ENCODE peak calls at places on chromosome 14, in seven cellular contexts. G is anterior cingulate cortex, B is astrocyte of the cerebellum, W is EL, E is ACHN, Y is HT1080, P is HFF-Myc. A is an unnamed sample.

GRCh38 chr14:100620437-100621100 is 33.4 kb upstream of the BEGAIN start:
- DNase-seq in G (no peak), B (no peak), W (no peak), E (no peak), Y (no peak), P (no peak), A (no peak)

GRCh38 chr14:75650253-75651058 is 10.2 kb downstream of the ERG28 start:
- DNase-seq in G (no peak), B (no peak), W (no peak), E (no peak), Y (no peak), P (no peak), A (no peak)

GRCh38 chr14:76962303-76962660 is 66.2 kb downstream of the IRF2BPL start:
- DNase-seq in G (no peak), B (no peak), W (no peak), E (no peak), Y (no peak), P (no peak), A (no peak)

GRCh38 chr14:88831285-88831684 is 6.8 kb downstream of the TTC8 start:
- DNase-seq in G (no peak), B (peak; percentile 60), W (peak; percentile 77), E (peak; percentile 54), Y (peak; percentile 80), P (no peak), A (peak; percentile 58)

GRCh38 chr14:88297306-88297705 is 25.8 kb downstream of the KCNK10 start:
- DNase-seq in G (no peak), B (no peak), W (no peak), E (no peak), Y (no peak), P (no peak), A (no peak)

GRCh38 chr14:76917759-76918175 is 91.6 kb downstream of the LRRC74A start:
- DNase-seq in G (no peak), B (no peak), W (no peak), E (no peak), Y (no peak), P (no peak), A (no peak)

GRCh38 chr14:51869426-51870113 is 9.2 kb downstream of the GNG2 start:
- DNase-seq in G (no peak), B (no peak), W (no peak), E (no peak), Y (no peak), P (no peak), A (no peak)

GRCh38 chr14:52735921-52736489 is 6.0 kb downstream of the STYX start:
- DNase-seq in G (no peak), B (no peak), W (no peak), E (no peak), Y (no peak), P (no peak), A (no peak)

GRCh38 chr14:64200170-64200569 is 94.0 kb downstream of the ESR2 start:
- DNase-seq in G (no peak), B (no peak), W (no peak), E (no peak), Y (no peak), P (no peak), A (no peak)

GRCh38 chr14:55142466-55142865 is 13.4 kb downstream of the LGALS3 start:
- DNase-seq in G (no peak), B (no peak), W (no peak), E (no peak), Y (no peak), P (no peak), A (no peak)

GRCh38 chr14:61585598-61586538 is 109.4 kb upstream of the HIF1A start:
- DNase-seq in G (peak; percentile 13), B (no peak), W (peak; percentile 72), E (no peak), Y (peak; percentile 74), P (no peak), A (no peak)

GRCh38 chr14:89736866-89737265 is 217.7 kb downstream of the EFCAB11 start:
- DNase-seq in G (no peak), B (no peak), W (no peak), E (no peak), Y (no peak), P (no peak), A (no peak)

GRCh38 chr14:61280526-61281185 is 482 bp downstream of the TMEM30B start:
- DNase-seq in G (peak; percentile 12), B (no peak), W (peak; percentile 50), E (peak; percentile 68), Y (no peak), P (no peak), A (no peak)

GRCh38 chr14:66281036-66281776 is 205.0 kb upstream of the CCDC196 start:
- DNase-seq in G (no peak), B (no peak), W (no peak), E (no peak), Y (no peak), P (no peak), A (no peak)

GRCh38 chr14:56173360-56173922 is 55.2 kb downstream of the PELI2 start:
- DNase-seq in G (no peak), B (no peak), W (no peak), E (no peak), Y (no peak), P (no peak), A (no peak)

GRCh38 chr14:59422069-59422881 is 42.9 kb downstream of the GPR135 start:
- DNase-seq in G (no peak), B (no peak), W (no peak), E (no peak), Y (peak; percentile 24), P (no peak), A (no peak)

GRCh38 chr14:75379246-75379929 is 48.4 kb upstream of the JDP2 start:
- DNase-seq in G (no peak), B (no peak), W (no peak), E (no peak), Y (no peak), P (no peak), A (no peak)

GRCh38 chr14:81323621-81324400 is 76.3 kb downstream of the STON2 start:
- DNase-seq in G (no peak), B (no peak), W (no peak), E (peak; percentile 77), Y (peak; percentile 89), P (no peak), A (peak; percentile 42)

GRCh38 chr14:75751291-75751690 is 90.2 kb downstream of the TTLL5 start:
- DNase-seq in G (no peak), B (no peak), W (peak; percentile 63), E (no peak), Y (no peak), P (no peak), A (no peak)

GRCh38 chr14:101243587-101244338 is 317.5 kb upstream of the DIO3 start:
- DNase-seq in G (no peak), B (no peak), W (no peak), E (no peak), Y (no peak), P (no peak), A (no peak)

GRCh38 chr14:103113303-103113702 is 10.0 kb upstream of the TNFAIP2 start:
- DNase-seq in G (no peak), B (no peak), W (no peak), E (no peak), Y (no peak), P (no peak), A (no peak)

GRCh38 chr14:105375635-105376057 is 22.7 kb upstream of the TEX22 start:
- DNase-seq in G (no peak), B (no peak), W (no peak), E (no peak), Y (peak; percentile 43), P (no peak), A (no peak)

GRCh38 chr14:75794615-75795038 is 133.6 kb downstream of the TTLL5 start:
- DNase-seq in G (no peak), B (peak; percentile 46), W (peak; percentile 37), E (peak; percentile 27), Y (peak; percentile 60), P (peak; percentile 26), A (peak; percentile 11)

GRCh38 chr14:81219821-81220487 is 805 bp downstream of the GTF2A1 start:
- DNase-seq in G (peak; percentile 36), B (no peak), W (no peak), E (peak; percentile 19), Y (no peak), P (no peak), A (no peak)

GRCh38 chr14:93564918-93565317 is 134.2 kb downstream of the UNC79 start:
- DNase-seq in G (no peak), B (no peak), W (no peak), E (no peak), Y (no peak), P (no peak), A (no peak)

GRCh38 chr14:102097441-102098135 is 10.7 kb upstream of the HSP90AA1 start:
- DNase-seq in G (no peak), B (no peak), W (no peak), E (no peak), Y (no peak), P (no peak), A (no peak)

GRCh38 chr14:76551906-76552305 is 176.0 kb downstream of the ESRRB start:
- DNase-seq in G (no peak), B (no peak), W (no peak), E (no peak), Y (no peak), P (no peak), A (no peak)

GRCh38 chr14:102793531-102794328 is 16.5 kb downstream of the TRAF3 start:
- DNase-seq in G (no peak), B (no peak), W (no peak), E (no peak), Y (no peak), P (no peak), A (no peak)

GRCh38 chr14:39434401-39434800 is 2.2 kb upstream of the FBXO33 start:
- DNase-seq in G (no peak), B (no peak), W (no peak), E (no peak), Y (peak; percentile 29), P (no peak), A (no peak)

GRCh38 chr14:92513204-92513965 is at the start of gene RIN3:
- DNase-seq in G (no peak), B (no peak), W (peak; percentile 78), E (peak; percentile 64), Y (peak; percentile 41), P (no peak), A (peak; percentile 11)

GRCh38 chr14:23294734-23295561 is 7.7 kb downstream of the PPP1R3E start:
- DNase-seq in G (no peak), B (no peak), W (peak; percentile 62), E (peak; percentile 55), Y (peak; percentile 39), P (no peak), A (peak; percentile 35)

GRCh38 chr14:63745858-63746425 is 18.1 kb upstream of the SGPP1 start:
- DNase-seq in G (no peak), B (no peak), W (no peak), E (no peak), Y (no peak), P (no peak), A (no peak)

GRCh38 chr14:56153271-56153670 is 35.1 kb downstream of the PELI2 start:
- DNase-seq in G (no peak), B (no peak), W (no peak), E (no peak), Y (no peak), P (no peak), A (no peak)

GRCh38 chr14:85530626-85531025 is 682 bp downstream of the FLRT2 start:
- DNase-seq in G (no peak), B (no peak), W (no peak), E (no peak), Y (no peak), P (no peak), A (no peak)

GRCh38 chr14:71701990-71702389 is 230.2 kb upstream of the RGS6 start:
- DNase-seq in G (no peak), B (no peak), W (no peak), E (no peak), Y (no peak), P (no peak), A (no peak)

GRCh38 chr14:97381309-97381708 is 584.1 kb downstream of the VRK1 start:
- DNase-seq in G (no peak), B (no peak), W (no peak), E (no peak), Y (no peak), P (no peak), A (no peak)

GRCh38 chr14:70166530-70167203 is 22.1 kb downstream of the SLC8A3 start:
- DNase-seq in G (no peak), B (no peak), W (no peak), E (no peak), Y (no peak), P (no peak), A (no peak)

GRCh38 chr14:87847216-87847615 is 145.8 kb downstream of the GALC start:
- DNase-seq in G (no peak), B (no peak), W (no peak), E (no peak), Y (no peak), P (no peak), A (no peak)

A was measured in A172.